ENCODE peak calls at places on chromosome 17, in nine cellular contexts. Q is neural crest cell, Y is ovary, I is IMR-90, H is stomach, S is AG09319, N is fibroblast of villous mesenchyme, J is skeletal muscle cell, K is NCI-H1105. G is an unnamed sample.

GRCh38 chr17:38536661-38537060 is 69.1 kb downstream of the SRCIN1 start:
- DNase-seq in Q (no peak), Y (no peak), I (no peak), H (no peak), S (no peak), N (no peak), J (no peak), K (no peak), G (no peak)

GRCh38 chr17:4771519-4772234 is at the start of gene TM4SF5:
- DNase-seq in Q (no peak), Y (no peak), I (no peak), H (peak; percentile 76), S (no peak), N (no peak), J (no peak), K (peak; percentile 22), G (no peak)

GRCh38 chr17:38512473-38513058 is 84.3 kb downstream of the ARHGAP23 start:
- DNase-seq in Q (no peak), Y (no peak), I (no peak), H (no peak), S (no peak), N (no peak), J (no peak), K (no peak), G (no peak)

GRCh38 chr17:50210249-50211225 is 9.1 kb upstream of the COL1A1 start:
- DNase-seq in Q (peak; percentile 50), Y (peak; percentile 92), I (peak; percentile 99), H (no peak), S (peak; percentile 91), N (peak; percentile 100), J (peak; percentile 98), K (no peak), G (peak; percentile 95)

GRCh38 chr17:55089955-55090573 is 121.5 kb downstream of the STXBP4 start:
- DNase-seq in Q (no peak), Y (no peak), I (peak; percentile 18), H (no peak), S (no peak), N (peak; percentile 9), J (no peak), K (no peak), G (no peak)

GRCh38 chr17:50488880-50489279 is 10.2 kb downstream of the RSAD1 start:
- DNase-seq in Q (no peak), Y (no peak), I (no peak), H (no peak), S (no peak), N (no peak), J (no peak), K (no peak), G (no peak)

GRCh38 chr17:81948635-81949378 is 1.8 kb upstream of the MYADML2 start:
- DNase-seq in Q (no peak), Y (no peak), I (no peak), H (no peak), S (no peak), N (no peak), J (no peak), K (no peak), G (no peak)

GRCh38 chr17:70905796-70906195 is 736.5 kb downstream of the KCNJ2 start:
- DNase-seq in Q (no peak), Y (no peak), I (peak; percentile 100), H (no peak), S (peak; percentile 85), N (peak; percentile 94), J (peak; percentile 99), K (no peak), G (peak; percentile 93)

GRCh38 chr17:42809250-42809649 is 10.6 kb downstream of the CNTD1 start:
- DNase-seq in Q (no peak), Y (peak; percentile 60), I (peak; percentile 93), H (no peak), S (peak; percentile 61), N (peak; percentile 82), J (peak; percentile 64), K (no peak), G (peak; percentile 88)

GRCh38 chr17:3887811-3888210 is 5.0 kb downstream of the CAMKK1 start:
- DNase-seq in Q (no peak), Y (no peak), I (no peak), H (no peak), S (no peak), N (no peak), J (no peak), K (no peak), G (no peak)

GRCh38 chr17:80116923-80117380 is 15.6 kb downstream of the GAA start:
- DNase-seq in Q (no peak), Y (no peak), I (no peak), H (no peak), S (no peak), N (no peak), J (no peak), K (no peak), G (no peak)

GRCh38 chr17:20926532-20926931 is 116.3 kb downstream of the USP22 start:
- DNase-seq in Q (no peak), Y (no peak), I (peak; percentile 50), H (no peak), S (no peak), N (peak; percentile 30), J (no peak), K (no peak), G (no peak)

GRCh38 chr17:43548689-43549379 is 2.7 kb upstream of the ETV4 start:
- DNase-seq in Q (no peak), Y (no peak), I (no peak), H (no peak), S (no peak), N (no peak), J (no peak), K (no peak), G (no peak)

GRCh38 chr17:65956814-65957213 is 235.1 kb downstream of the CEP112 start:
- DNase-seq in Q (no peak), Y (no peak), I (peak; percentile 28), H (no peak), S (no peak), N (peak; percentile 36), J (peak; percentile 15), K (no peak), G (no peak)

GRCh38 chr17:17675925-17676534 is 5.2 kb upstream of the RAI1 start:
- DNase-seq in Q (no peak), Y (no peak), I (peak; percentile 52), H (no peak), S (no peak), N (peak; percentile 48), J (no peak), K (no peak), G (no peak)

GRCh38 chr17:2582493-2582892 is 11.0 kb upstream of the PAFAH1B1 start:
- DNase-seq in Q (no peak), Y (no peak), I (no peak), H (no peak), S (no peak), N (no peak), J (no peak), K (no peak), G (no peak)